ENCODE peak calls at places on chromosomes 6 and 20, in eight cellular contexts. F is RPMI7951, O is T-helper 22 cell, H is EH, E is anterior cingulate cortex, Q is heart right ventricle, J is HEK293T, U is ELR. Z is an unnamed sample.

GRCh38 chr6:25290306-25291060 is 11.3 kb downstream of the CARMIL1 start:
- DNase-seq in H (peak; percentile 50), F (no peak), U (no peak), O (no peak), J (no peak), Q (no peak), E (no peak), Z (no peak)

GRCh38 chr20:59997886-59998285 is 39.7 kb downstream of the CDH26 start:
- DNase-seq in Q (no peak), F (no peak), O (no peak), U (no peak), H (no peak), E (no peak), J (no peak), Z (no peak)

GRCh38 chr6:112717401-112717800 is 370.3 kb downstream of the RFPL4B start:
- DNase-seq in E (no peak), H (peak; percentile 20), F (no peak), U (no peak), Q (no peak), J (no peak), O (no peak), Z (no peak)

GRCh38 chr6:115544765-115545409 is 515.8 kb downstream of the FRK start:
- DNase-seq in H (no peak), Q (no peak), O (no peak), E (no peak), F (peak; percentile 97), J (no peak), U (no peak), Z (no peak)

GRCh38 chr20:52231230-52231746 is 39.7 kb upstream of the ZFP64 start:
- DNase-seq in H (no peak), Q (no peak), J (no peak), U (no peak), E (no peak), F (no peak), O (no peak), Z (no peak)

GRCh38 chr20:2585811-2586210 is 49.4 kb downstream of the TMC2 start:
- DNase-seq in E (no peak), U (peak; percentile 71), Q (no peak), J (no peak), O (no peak), F (peak; percentile 52), H (peak; percentile 72), Z (no peak)

GRCh38 chr6:158849899-158850806 is 31.0 kb upstream of the EZR start:
- DNase-seq in H (peak; percentile 95), J (no peak), Q (no peak), U (peak; percentile 99), O (peak; percentile 69), F (peak; percentile 95), E (no peak), Z (peak; percentile 15)

GRCh38 chr6:2971420-2972218 is at the start of gene SERPINB6:
- DNase-seq in E (peak; percentile 83), O (peak; percentile 11), Q (peak; percentile 84), F (peak; percentile 88), U (peak; percentile 76), H (peak; percentile 87), J (peak; percentile 47), Z (peak; percentile 72)

GRCh38 chr6:31070711-31071197 is 41.6 kb downstream of the C6orf15 start:
- DNase-seq in F (peak; percentile 75), H (peak; percentile 81), E (peak; percentile 49), Q (no peak), J (peak; percentile 64), O (no peak), U (peak; percentile 81), Z (peak; percentile 73)

GRCh38 chr6:83153958-83154357 is 39.1 kb downstream of the PGM3 start:
- DNase-seq in U (no peak), J (no peak), O (no peak), F (no peak), E (no peak), H (peak; percentile 8), Q (no peak), Z (no peak)

GRCh38 chr6:128822271-128822670 is 60.7 kb upstream of the LAMA2 start:
- DNase-seq in E (no peak), F (peak; percentile 17), J (no peak), O (no peak), U (peak; percentile 32), H (peak; percentile 34), Q (peak; percentile 29), Z (no peak)

GRCh38 chr6:107070686-107071085 is 42.7 kb downstream of the MTRES1 start:
- DNase-seq in U (no peak), F (no peak), O (no peak), Q (no peak), J (no peak), E (no peak), H (no peak), Z (no peak)

GRCh38 chr20:62921119-62921687 is 5.1 kb downstream of the DIDO1 start:
- DNase-seq in E (no peak), Q (no peak), H (peak; percentile 61), J (peak; percentile 75), U (peak; percentile 78), O (peak; percentile 47), F (peak; percentile 74), Z (peak; percentile 55)

GRCh38 chr20:61105395-61105794 is 146.7 kb upstream of the CDH4 start:
- DNase-seq in E (no peak), J (no peak), F (no peak), H (no peak), Q (no peak), O (no peak), U (no peak), Z (peak; percentile 41)

GRCh38 chr20:38034961-38035360 is 1.4 kb downstream of the RPRD1B start:
- DNase-seq in E (no peak), F (peak; percentile 15), J (no peak), U (peak; percentile 63), Q (no peak), H (peak; percentile 8), O (no peak), Z (no peak)

GRCh38 chr20:17936791-17937687 is 31.6 kb downstream of the SNX5 start:
- DNase-seq in E (no peak), O (no peak), U (peak; percentile 28), F (peak; percentile 64), Q (peak; percentile 58), H (peak; percentile 76), J (no peak), Z (no peak)

GRCh38 chr20:11094711-11095110 is 420.9 kb upstream of the JAG1 start:
- DNase-seq in J (no peak), H (no peak), E (no peak), U (no peak), F (no peak), Q (no peak), O (no peak), Z (no peak)

GRCh38 chr6:31585531-31585930 is 546 bp upstream of the LST1 start:
- DNase-seq in O (no peak), H (peak; percentile 27), F (no peak), E (no peak), U (peak; percentile 46), Q (no peak), J (peak; percentile 60), Z (no peak)

GRCh38 chr20:37986873-37987601 is 46.2 kb downstream of the TTI1 start:
- DNase-seq in J (no peak), U (no peak), F (peak; percentile 100), Q (peak; percentile 68), E (peak; percentile 32), H (peak; percentile 71), O (no peak), Z (no peak)

GRCh38 chr6:169222126-169222525 is 31.5 kb downstream of the THBS2 start:
- DNase-seq in H (no peak), Q (no peak), F (no peak), O (no peak), E (no peak), J (no peak), U (no peak), Z (no peak)